ENCODE peak calls at places on chromosomes 1 and 21, in five cellular contexts. U is fibroblast of the aortic adventitia, V is NCI-H510A treated with DMSO at 0.1 percent for 48 hours, J is ureter, L is IMR-90. K is an unnamed sample.

GRCh38 chr1:37509181-37509580 is 5.4 kb downstream of the MEAF6 start:
- DNase-seq in V (peak), J (no peak), U (no peak), L (peak), K (peak)

GRCh38 chr1:172536256-172536655 is 3.3 kb downstream of the SUCO start:
- DNase-seq in J (no peak), U (no peak), L (no peak), V (no peak), K (no peak)

GRCh38 chr1:119987112-119987511 is 82.3 kb downstream of the NOTCH2 start:
- DNase-seq in J (no peak), V (no peak), U (peak), L (peak), K (peak)

GRCh38 chr1:91741301-91741700 is 144.7 kb downstream of the TGFBR3 start:
- DNase-seq in U (peak), V (no peak), J (no peak), L (peak), K (peak)

GRCh38 chr1:18722270-18722669 is 91.6 kb downstream of the PAX7 start:
- DNase-seq in V (no peak), L (no peak), J (no peak), U (no peak), K (no peak)

GRCh38 chr1:1219341-1219740 is 5.4 kb upstream of the TNFRSF4 start:
- DNase-seq in V (no peak), J (no peak), L (no peak), U (no peak), K (no peak)

GRCh38 chr1:22428672-22429071 is 23.0 kb upstream of the ZBTB40 start:
- DNase-seq in L (peak), V (no peak), U (peak), J (no peak), K (peak)

GRCh38 chr1:20443703-20444587 is 42.1 kb downstream of the CAMK2N1 start:
- DNase-seq in V (no peak), L (no peak), U (no peak), J (no peak), K (no peak)

GRCh38 chr21:31557956-31558838 is 101.3 kb upstream of the SOD1 start:
- DNase-seq in J (peak), V (peak), L (no peak), U (no peak), K (peak)

GRCh38 chr1:44239961-44240371 is 26.7 kb downstream of the DMAP1 start:
- DNase-seq in L (no peak), U (no peak), J (peak), V (no peak), K (peak)

GRCh38 chr1:41806472-41807155 is 112.1 kb downstream of the HIVEP3 start:
- DNase-seq in V (no peak), U (no peak), L (no peak), J (no peak), K (no peak)

GRCh38 chr21:41359289-41359688 is 2.5 kb upstream of the MX2 start:
- DNase-seq in L (no peak), U (no peak), J (no peak), V (no peak), K (no peak)

GRCh38 chr1:200306954-200307754 is 102.7 kb downstream of the ZNF281 start:
- DNase-seq in U (peak), L (peak), J (no peak), V (peak), K (peak)

GRCh38 chr1:63322248-63322943 is at the start of gene FOXD3:
- DNase-seq in U (peak), V (peak), J (no peak), L (peak), K (no peak)

GRCh38 chr1:225877570-225877969 is 4.6 kb downstream of the TMEM63A start:
- DNase-seq in J (peak), L (peak), V (no peak), U (peak), K (peak)

GRCh38 chr1:43732132-43732531 is 24.8 kb downstream of the ST3GAL3 start:
- DNase-seq in U (no peak), L (no peak), V (peak), J (no peak), K (no peak)

GRCh38 chr1:96329121-96329520 is 392.5 kb upstream of the PTBP2 start:
- DNase-seq in J (no peak), V (no peak), U (no peak), L (peak), K (peak)

GRCh38 chr1:89632213-89633102 is 462 bp upstream of the LRRC8C start:
- DNase-seq in J (peak), V (peak), L (peak), U (peak), K (peak)